ENCODE peak calls at places on chromosomes 4 and X, in four cellular contexts. B is endodermal cell, C is neural progenitor cell, Z is IMR-90. L is an unnamed sample.

GRCh38 chrX:38519651-38520050 is 41.7 kb upstream of the TSPAN7 start:
- DNase-seq in B (no peak), C (no peak), Z (no peak), L (no peak)

GRCh38 chr4:122826596-122827257 is at the start of gene FGF2:
- DNase-seq in C (peak; percentile 88), B (peak; percentile 84), Z (peak; percentile 60), L (peak; percentile 62)

GRCh38 chr4:89491731-89492235 is 184.2 kb upstream of the GPRIN3 start:
- DNase-seq in B (no peak), Z (no peak), C (no peak), L (no peak)

GRCh38 chrX:50698944-50699343 is 115.0 kb downstream of the SHROOM4 start:
- DNase-seq in B (no peak), Z (peak; percentile 44), C (no peak), L (no peak)

GRCh38 chr4:124144302-124144701 is 568.2 kb downstream of the ANKRD50 start:
- DNase-seq in Z (no peak), C (no peak), B (no peak), L (no peak)

GRCh38 chrX:13598877-13599276 is 29.5 kb downstream of the EGFL6 start:
- DNase-seq in B (no peak), Z (peak; percentile 4), C (peak; percentile 23), L (no peak)

GRCh38 chr4:147134536-147135210 is 189.0 kb upstream of the TTC29 start:
- DNase-seq in B (no peak), Z (no peak), C (no peak), L (no peak)

GRCh38 chr4:40486534-40486933 is 143.1 kb downstream of the RBM47 start:
- DNase-seq in Z (peak; percentile 58), C (no peak), B (no peak), L (no peak)

GRCh38 chr4:75769044-75769443 is 44.7 kb downstream of the USO1 start:
- DNase-seq in C (no peak), Z (peak; percentile 33), B (no peak), L (no peak)

GRCh38 chrX:74521961-74522833 is 92.2 kb downstream of the RLIM start:
- DNase-seq in C (no peak), B (no peak), Z (peak; percentile 64), L (no peak)

GRCh38 chrX:46710927-46711623 is 47.8 kb downstream of the SLC9A7 start:
- DNase-seq in Z (no peak), C (peak; percentile 17), B (no peak), L (peak; percentile 33)

GRCh38 chr4:19739101-19739651 is 512.5 kb upstream of the SLIT2 start:
- DNase-seq in C (no peak), B (no peak), Z (peak; percentile 95), L (no peak)

GRCh38 chr4:89438102-89438831 is 130.7 kb upstream of the GPRIN3 start:
- DNase-seq in Z (peak; percentile 49), B (peak; percentile 87), C (peak; percentile 58), L (peak; percentile 56)

GRCh38 chr4:85776579-85776978 is 301.6 kb downstream of the ARHGAP24 start:
- DNase-seq in C (no peak), Z (peak; percentile 71), B (no peak), L (no peak)

GRCh38 chrX:21412029-21412428 is 37.8 kb downstream of the CNKSR2 start:
- DNase-seq in B (no peak), C (no peak), Z (no peak), L (no peak)

GRCh38 chr4:184437565-184437964 is 36.8 kb downstream of the IRF2 start:
- DNase-seq in Z (peak; percentile 50), B (no peak), C (no peak), L (no peak)

GRCh38 chr4:79652232-79652631 is 244.2 kb upstream of the GK2 start:
- DNase-seq in Z (peak; percentile 82), C (no peak), B (no peak), L (no peak)

GRCh38 chr4:100302061-100303026 is 112.1 kb upstream of the DDIT4L start:
- DNase-seq in Z (no peak), C (no peak), B (no peak), L (no peak)

GRCh38 chr4:174460684-174461083 is 61.6 kb downstream of the HPGD start:
- DNase-seq in B (no peak), C (no peak), Z (no peak), L (no peak)

GRCh38 chr4:10529256-10529890 is 72.1 kb upstream of the ZNF518B start:
- DNase-seq in B (no peak), C (no peak), Z (no peak), L (no peak)

GRCh38 chr4:15400911-15401671 is 26.7 kb upstream of the C1QTNF7 start:
- DNase-seq in C (no peak), B (no peak), Z (peak; percentile 65), L (no peak)

GRCh38 chr4:83516042-83516772 is 19.7 kb upstream of the GPAT3 start:
- DNase-seq in C (no peak), B (no peak), Z (peak; percentile 80), L (no peak)

GRCh38 chr4:118905546-118905945 is 16.9 kb downstream of the SYNPO2 start:
- DNase-seq in B (no peak), Z (peak; percentile 57), C (no peak), L (no peak)

GRCh38 chr4:137514401-137515116 is 17.7 kb downstream of the PCDH18 start:
- DNase-seq in B (no peak), C (no peak), Z (no peak), L (no peak)

GRCh38 chr4:60463846-60464502 is 736.2 kb upstream of the ADGRL3 start:
- DNase-seq in C (peak; percentile 12), B (peak; percentile 58), Z (no peak), L (peak; percentile 8)

GRCh38 chr4:172514011-172514410 is 654.6 kb upstream of the GALNT7 start:
- DNase-seq in C (no peak), Z (no peak), B (peak; percentile 48), L (no peak)

GRCh38 chrX:118418811-118419251 is 72.9 kb downstream of the WDR44 start:
- DNase-seq in Z (no peak), B (peak; percentile 69), C (no peak), L (no peak)

GRCh38 chrX:118423558-118423957 is 72.1 kb upstream of the DOCK11 start:
- DNase-seq in C (no peak), Z (no peak), B (no peak), L (no peak)

DNA sequence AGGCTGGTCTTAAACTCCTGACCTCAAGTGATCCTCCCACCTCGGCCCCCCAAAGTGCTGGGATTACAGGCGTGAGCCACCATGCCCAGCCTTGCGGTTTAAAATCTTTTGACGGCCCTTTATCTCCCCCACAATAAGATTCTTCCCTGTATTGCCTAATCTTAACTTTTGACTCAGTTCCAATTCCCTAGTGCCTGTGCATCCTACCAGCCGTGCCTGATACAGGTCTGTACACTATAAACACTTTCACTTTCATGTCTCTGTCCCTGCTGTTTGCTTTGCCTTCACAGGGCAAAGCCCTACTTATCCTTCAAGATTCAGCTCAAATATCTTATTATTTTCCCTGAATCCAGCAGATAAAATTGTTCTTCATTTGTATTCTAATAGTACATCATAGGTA is 74.6 kb downstream of the WDR44 start:
- DNase-seq in C (no peak), B (no peak), Z (peak; percentile 42), L (no peak)
- H3K27ac ChIP-seq in C (no peak overlapping the region), B (no peak overlapping the region), Z (no peak overlapping the region), L (no peak overlapping the region)

GRCh38 chrX:43559643-43560042 is 96.5 kb upstream of the MAOA start:
- DNase-seq in C (peak; percentile 77), B (peak; percentile 91), Z (peak; percentile 2), L (peak; percentile 59)
- TF ChIP-seq CTCF in C (peak; percentile 82), B (peak; percentile 89), Z (peak; percentile 37), L (peak; percentile 64)

GRCh38 chrX:3221643-3222042 is 124.8 kb downstream of the MXRA5 start:
- DNase-seq in C (no peak), Z (no peak), B (no peak), L (no peak)

GRCh38 chrX:3218442-3218841 is 128.0 kb downstream of the MXRA5 start:
- DNase-seq in B (no peak), Z (no peak), C (no peak), L (no peak)

GRCh38 chrX:3219667-3220066 is 126.8 kb downstream of the MXRA5 start:
- DNase-seq in C (no peak), Z (no peak), B (no peak), L (no peak)

GRCh38 chrX:3216581-3216980 is 129.9 kb downstream of the MXRA5 start:
- DNase-seq in C (no peak), Z (peak; percentile 20), B (no peak), L (no peak)

GRCh38 chrX:3219231-3219630 is 127.2 kb downstream of the MXRA5 start:
- DNase-seq in Z (no peak), B (no peak), C (no peak), L (no peak)
- H3K36me3 ChIP-seq in Z (no peaks in the 10 kb centered on the region), B (no peaks in the 10 kb centered on the region), C (no peaks in the 10 kb centered on the region), L (no peaks in the 10 kb centered on the region)

DNA sequence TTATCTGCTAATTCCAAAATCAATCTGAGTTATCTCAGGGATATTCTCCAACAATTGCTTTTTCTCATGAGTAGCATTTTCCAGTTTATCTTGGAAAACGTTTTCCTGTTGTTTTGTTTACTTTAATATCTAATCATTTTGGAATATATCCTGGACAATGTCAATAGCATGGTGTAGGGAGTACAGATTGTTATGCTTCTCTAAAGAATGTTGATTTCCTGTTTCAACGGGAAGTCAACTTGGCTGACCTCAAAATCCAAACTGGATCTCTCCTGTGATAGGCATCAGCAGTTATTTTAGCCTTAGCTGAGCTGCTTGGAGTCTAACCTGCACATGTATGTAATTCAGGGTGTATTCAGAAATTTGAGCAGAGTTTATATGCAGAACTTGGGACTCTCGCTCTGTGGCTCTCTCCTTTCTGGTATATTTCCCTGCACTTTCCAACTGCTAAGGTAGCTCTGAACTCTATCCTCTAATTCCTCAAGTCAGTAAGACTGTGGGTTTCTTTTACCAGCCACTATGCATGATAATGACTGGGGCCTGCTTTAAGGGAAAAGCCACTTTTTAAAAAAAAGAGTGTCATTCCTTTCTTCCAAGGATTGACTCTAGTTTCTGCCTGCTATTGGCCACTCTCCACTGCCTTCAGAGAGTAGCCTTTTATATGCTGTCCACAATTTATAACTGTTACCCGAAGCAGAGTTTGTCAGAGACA is 7.7 kb downstream of the PRSS48 start:
- DNase-seq in Z (no peak), B (peak; percentile 50), C (peak; percentile 37), L (no peak)
- H3K27ac ChIP-seq in Z (no peak overlapping the region), B (no peak overlapping the region), C (peak overlapping the region; percentile 51), L (no peak overlapping the region)

L was measured in WERI-Rb-1.